ENCODE peak calls at places on chromosome 4, in four cellular contexts. G is erythroblast, R is mucosa of descending colon, P is SW480. T is an unnamed sample.

GRCh38 chr4:143667461-143667860 is 33.0 kb downstream of the FREM3 start:
- DNase-seq in G (no peak), R (no peak), P (no peak), T (no peak)

GRCh38 chr4:100869266-100869665 is 351.4 kb upstream of the EMCN start:
- DNase-seq in G (no peak), R (no peak), P (no peak), T (no peak)

GRCh38 chr4:100632163-100632562 is 114.3 kb upstream of the EMCN start:
- DNase-seq in G (no peak), R (no peak), P (no peak), T (no peak)

GRCh38 chr4:83751336-83751949 is 215.5 kb downstream of the GPAT3 start:
- DNase-seq in G (no peak), R (no peak), P (peak), T (no peak)

GRCh38 chr4:15864771-15865566 is 73.6 kb downstream of the FGFBP1 start:
- DNase-seq in G (no peak), R (no peak), P (no peak), T (no peak)

GRCh38 chr4:125105561-125105960 is 209.2 kb upstream of the FAT4 start:
- DNase-seq in G (no peak), R (no peak), P (no peak), T (no peak)

GRCh38 chr4:30950737-30951136 is 230.6 kb downstream of the PCDH7 start:
- DNase-seq in G (no peak), R (no peak), P (no peak), T (no peak)

GRCh38 chr4:118969359-118969758 is 80.7 kb downstream of the SYNPO2 start:
- DNase-seq in G (peak), R (no peak), P (peak), T (no peak)

GRCh38 chr4:108738307-108738706 is 24.5 kb downstream of the ETNPPL start:
- DNase-seq in G (no peak), R (no peak), P (no peak), T (no peak)

GRCh38 chr4:123621072-123621705 is 224.6 kb downstream of the SPRY1 start:
- DNase-seq in G (no peak), R (no peak), P (no peak), T (no peak)

GRCh38 chr4:139783761-139784484 is 118.3 kb downstream of the MGST2 start:
- DNase-seq in G (no peak), R (no peak), P (no peak), T (no peak)

GRCh38 chr4:123555500-123556273 is 159.1 kb downstream of the SPRY1 start:
- DNase-seq in G (peak), R (peak), P (peak), T (peak)

T was measured in upper lobe of right lung.